ENCODE peak calls at places on chromosomes 1 and 21, in nine cellular contexts. One of them, this sample, is unnamed.

GRCh38 chr1:143691971-143692529 is 279.7 kb downstream of the FAM72C start:
- DNase-seq in fibroblast of lung: no peak
- DNase-seq in transverse colon: no peak
- DNase-seq in HCT116: no peak
- DNase-seq in heart right ventricle: no peak
- DNase-seq in right cardiac atrium: no peak
- DNase-seq in endothelial cell of umbilical vein: no peak
- DNase-seq in CD8-positive, alpha-beta memory T cell: no peak
- DNase-seq in GM06990: no peak
- DNase-seq in this sample: no peak

GRCh38 chr1:183328371-183328770 is 89.8 kb downstream of the NMNAT2 start:
- DNase-seq in fibroblast of lung: no peak
- DNase-seq in transverse colon: no peak
- DNase-seq in HCT116: no peak
- DNase-seq in heart right ventricle: no peak
- DNase-seq in right cardiac atrium: no peak
- DNase-seq in endothelial cell of umbilical vein: no peak
- DNase-seq in CD8-positive, alpha-beta memory T cell: no peak
- DNase-seq in GM06990: no peak
- DNase-seq in this sample: no peak

GRCh38 chr1:67332653-67333529 is 25.2 kb downstream of the IL12RB2 start:
- DNase-seq in fibroblast of lung: no peak
- DNase-seq in transverse colon: no peak
- DNase-seq in HCT116: no peak
- DNase-seq in heart right ventricle: no peak
- DNase-seq in right cardiac atrium: no peak
- DNase-seq in endothelial cell of umbilical vein: no peak
- DNase-seq in CD8-positive, alpha-beta memory T cell: peak; percentile 57
- DNase-seq in GM06990: peak; percentile 74
- DNase-seq in this sample: no peak

GRCh38 chr1:110594466-110595076 is 11.6 kb downstream of the KCNA2 start:
- DNase-seq in fibroblast of lung: no peak
- DNase-seq in transverse colon: no peak
- DNase-seq in HCT116: no peak
- DNase-seq in heart right ventricle: no peak
- DNase-seq in right cardiac atrium: no peak
- DNase-seq in endothelial cell of umbilical vein: no peak
- DNase-seq in CD8-positive, alpha-beta memory T cell: no peak
- DNase-seq in GM06990: no peak
- DNase-seq in this sample: no peak

GRCh38 chr1:91791103-91791502 is 94.8 kb downstream of the TGFBR3 start:
- DNase-seq in fibroblast of lung: no peak
- DNase-seq in transverse colon: no peak
- DNase-seq in HCT116: no peak
- DNase-seq in heart right ventricle: no peak
- DNase-seq in right cardiac atrium: no peak
- DNase-seq in endothelial cell of umbilical vein: no peak
- DNase-seq in CD8-positive, alpha-beta memory T cell: no peak
- DNase-seq in GM06990: no peak
- DNase-seq in this sample: no peak

GRCh38 chr1:38529337-38529860 is 330.2 kb downstream of the RRAGC start:
- DNase-seq in fibroblast of lung: no peak
- DNase-seq in transverse colon: no peak
- DNase-seq in HCT116: no peak
- DNase-seq in heart right ventricle: no peak
- DNase-seq in right cardiac atrium: no peak
- DNase-seq in endothelial cell of umbilical vein: no peak
- DNase-seq in CD8-positive, alpha-beta memory T cell: no peak
- DNase-seq in GM06990: no peak
- DNase-seq in this sample: no peak

GRCh38 chr1:160544647-160545046 is 21.6 kb upstream of the SLAMF6 start:
- DNase-seq in fibroblast of lung: no peak
- DNase-seq in transverse colon: no peak
- DNase-seq in HCT116: no peak
- DNase-seq in heart right ventricle: no peak
- DNase-seq in right cardiac atrium: no peak
- DNase-seq in endothelial cell of umbilical vein: no peak
- DNase-seq in CD8-positive, alpha-beta memory T cell: peak; percentile 46
- DNase-seq in GM06990: no peak
- DNase-seq in this sample: no peak

GRCh38 chr1:178818416-178818815 is 52.5 kb downstream of the ANGPTL1 start:
- DNase-seq in fibroblast of lung: peak; percentile 23
- DNase-seq in transverse colon: no peak
- DNase-seq in HCT116: no peak
- DNase-seq in heart right ventricle: no peak
- DNase-seq in right cardiac atrium: no peak
- DNase-seq in endothelial cell of umbilical vein: no peak
- DNase-seq in CD8-positive, alpha-beta memory T cell: no peak
- DNase-seq in GM06990: no peak
- DNase-seq in this sample: no peak

GRCh38 chr1:226666164-226666506 is 72.9 kb downstream of the ITPKB start:
- DNase-seq in fibroblast of lung: no peak
- DNase-seq in transverse colon: no peak
- DNase-seq in HCT116: no peak
- DNase-seq in heart right ventricle: no peak
- DNase-seq in right cardiac atrium: no peak
- DNase-seq in endothelial cell of umbilical vein: no peak
- DNase-seq in CD8-positive, alpha-beta memory T cell: no peak
- DNase-seq in GM06990: no peak
- DNase-seq in this sample: no peak

GRCh38 chr1:51567653-51568052 is 48.6 kb upstream of the EPS15 start:
- DNase-seq in fibroblast of lung: peak; percentile 84
- DNase-seq in transverse colon: no peak
- DNase-seq in HCT116: no peak
- DNase-seq in heart right ventricle: no peak
- DNase-seq in right cardiac atrium: peak; percentile 19
- DNase-seq in endothelial cell of umbilical vein: peak; percentile 28
- DNase-seq in CD8-positive, alpha-beta memory T cell: no peak
- DNase-seq in GM06990: no peak
- DNase-seq in this sample: no peak

GRCh38 chr1:204711947-204712701 is 26.6 kb upstream of the LRRN2 start:
- DNase-seq in fibroblast of lung: no peak
- DNase-seq in transverse colon: peak; percentile 56
- DNase-seq in HCT116: no peak
- DNase-seq in heart right ventricle: peak; percentile 33
- DNase-seq in right cardiac atrium: peak; percentile 60
- DNase-seq in endothelial cell of umbilical vein: no peak
- DNase-seq in CD8-positive, alpha-beta memory T cell: no peak
- DNase-seq in GM06990: no peak
- DNase-seq in this sample: no peak

GRCh38 chr1:25081496-25081895 is 150.8 kb downstream of the SYF2 start:
- DNase-seq in fibroblast of lung: no peak
- DNase-seq in transverse colon: no peak
- DNase-seq in HCT116: no peak
- DNase-seq in heart right ventricle: no peak
- DNase-seq in right cardiac atrium: no peak
- DNase-seq in endothelial cell of umbilical vein: no peak
- DNase-seq in CD8-positive, alpha-beta memory T cell: no peak
- DNase-seq in GM06990: no peak
- DNase-seq in this sample: no peak

GRCh38 chr1:85612704-85613361 is 32.3 kb downstream of the CCN1 start:
- DNase-seq in fibroblast of lung: peak; percentile 85
- DNase-seq in transverse colon: no peak
- DNase-seq in HCT116: no peak
- DNase-seq in heart right ventricle: peak; percentile 13
- DNase-seq in right cardiac atrium: no peak
- DNase-seq in endothelial cell of umbilical vein: peak; percentile 24
- DNase-seq in CD8-positive, alpha-beta memory T cell: no peak
- DNase-seq in GM06990: no peak
- DNase-seq in this sample: no peak

GRCh38 chr1:82034812-82035211 is 234.1 kb downstream of the ADGRL2 start:
- DNase-seq in fibroblast of lung: no peak
- DNase-seq in transverse colon: no peak
- DNase-seq in HCT116: no peak
- DNase-seq in heart right ventricle: no peak
- DNase-seq in right cardiac atrium: no peak
- DNase-seq in endothelial cell of umbilical vein: no peak
- DNase-seq in CD8-positive, alpha-beta memory T cell: no peak
- DNase-seq in GM06990: no peak
- DNase-seq in this sample: no peak

GRCh38 chr1:56576880-56577858 is 2.2 kb downstream of the PLPP3 start:
- DNase-seq in fibroblast of lung: peak; percentile 59
- DNase-seq in transverse colon: no peak
- DNase-seq in HCT116: peak; percentile 21
- DNase-seq in heart right ventricle: peak; percentile 25
- DNase-seq in right cardiac atrium: no peak
- DNase-seq in endothelial cell of umbilical vein: peak; percentile 74
- DNase-seq in CD8-positive, alpha-beta memory T cell: no peak
- DNase-seq in GM06990: no peak
- DNase-seq in this sample: no peak

GRCh38 chr1:44688760-44689446 is 14.4 kb downstream of the ARMH1 start:
- DNase-seq in fibroblast of lung: no peak
- DNase-seq in transverse colon: peak; percentile 16
- DNase-seq in HCT116: no peak
- DNase-seq in heart right ventricle: no peak
- DNase-seq in right cardiac atrium: no peak
- DNase-seq in endothelial cell of umbilical vein: no peak
- DNase-seq in CD8-positive, alpha-beta memory T cell: no peak
- DNase-seq in GM06990: no peak
- DNase-seq in this sample: no peak

GRCh38 chr21:42853621-42854020 is 25.7 kb downstream of the WDR4 start:
- DNase-seq in fibroblast of lung: no peak
- DNase-seq in transverse colon: no peak
- DNase-seq in HCT116: no peak
- DNase-seq in heart right ventricle: no peak
- DNase-seq in right cardiac atrium: no peak
- DNase-seq in endothelial cell of umbilical vein: no peak
- DNase-seq in CD8-positive, alpha-beta memory T cell: no peak
- DNase-seq in GM06990: no peak
- DNase-seq in this sample: no peak

GRCh38 chr1:27391511-27392095 is 819 bp upstream of the GPR3 start:
- DNase-seq in fibroblast of lung: peak; percentile 45
- DNase-seq in transverse colon: peak; percentile 49
- DNase-seq in HCT116: peak; percentile 53
- DNase-seq in heart right ventricle: peak; percentile 70
- DNase-seq in right cardiac atrium: peak; percentile 72
- DNase-seq in endothelial cell of umbilical vein: peak; percentile 47
- DNase-seq in CD8-positive, alpha-beta memory T cell: no peak
- DNase-seq in GM06990: no peak
- DNase-seq in this sample: peak; percentile 27

GRCh38 chr1:181714428-181714827 is 231.1 kb downstream of the CACNA1E start:
- DNase-seq in fibroblast of lung: no peak
- DNase-seq in transverse colon: no peak
- DNase-seq in HCT116: no peak
- DNase-seq in heart right ventricle: no peak
- DNase-seq in right cardiac atrium: no peak
- DNase-seq in endothelial cell of umbilical vein: no peak
- DNase-seq in CD8-positive, alpha-beta memory T cell: no peak
- DNase-seq in GM06990: no peak
- DNase-seq in this sample: no peak

DNA sequence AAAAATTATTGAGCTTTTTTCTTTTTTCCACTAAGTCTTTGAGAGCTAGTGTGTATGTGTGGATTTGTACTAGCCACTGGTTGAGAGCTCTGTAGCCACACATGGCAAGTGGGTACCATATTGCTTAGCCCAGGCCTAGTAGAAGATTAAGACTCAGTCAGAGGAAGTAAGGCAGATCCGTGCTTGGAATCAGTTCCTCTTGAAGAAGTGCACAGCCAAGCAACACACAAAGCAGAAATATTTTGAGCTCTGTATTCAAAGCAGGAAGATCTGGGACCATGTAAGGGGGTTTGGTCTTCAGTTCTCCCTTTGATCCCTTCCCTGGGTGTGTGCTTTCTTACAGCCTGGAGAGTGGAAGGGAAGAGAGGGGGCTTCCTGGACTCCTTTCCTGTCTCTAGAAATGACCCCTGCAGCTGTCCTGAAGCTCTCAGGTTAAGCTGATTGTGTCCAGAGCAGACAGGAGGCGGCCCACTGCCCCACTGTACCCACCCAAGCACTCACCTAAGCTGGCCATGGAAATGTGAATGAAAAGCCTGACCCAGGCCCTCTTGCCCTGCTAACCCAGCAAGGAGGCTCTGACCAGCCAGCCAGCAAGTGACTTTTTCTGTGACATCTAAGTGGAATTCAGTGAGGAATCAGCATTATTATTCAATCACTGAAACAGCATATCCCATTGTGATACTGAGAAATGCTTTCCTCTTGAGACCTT is 3.6 kb downstream of the ETS2 start:
- DNase-seq in fibroblast of lung: no peak
- DNase-seq in transverse colon: peak; percentile 38
- DNase-seq in HCT116: no peak
- DNase-seq in heart right ventricle: peak; percentile 21
- DNase-seq in right cardiac atrium: no peak
- DNase-seq in endothelial cell of umbilical vein: no peak
- DNase-seq in CD8-positive, alpha-beta memory T cell: no peak
- DNase-seq in GM06990: no peak
- DNase-seq in this sample: no peak
- H3K4me3 ChIP-seq in fibroblast of lung: peak overlapping the region; percentile 79
- H3K4me3 ChIP-seq in transverse colon: no peak overlapping the region
- H3K4me3 ChIP-seq in HCT116: no peak overlapping the region
- H3K4me3 ChIP-seq in heart right ventricle: peak overlapping the region; percentile 90
- H3K4me3 ChIP-seq in right cardiac atrium: peak overlapping the region; percentile 89
- H3K4me3 ChIP-seq in endothelial cell of umbilical vein: no peak overlapping the region
- H3K4me3 ChIP-seq in CD8-positive, alpha-beta memory T cell: no peak overlapping the region
- H3K4me3 ChIP-seq in GM06990: no peak overlapping the region
- H3K4me3 ChIP-seq in this sample: no peak overlapping the region

GRCh38 chr1:40802078-40803075 is 18.8 kb downstream of the KCNQ4 start:
- DNase-seq in fibroblast of lung: peak; percentile 67
- DNase-seq in transverse colon: peak; percentile 90
- DNase-seq in HCT116: peak; percentile 35
- DNase-seq in heart right ventricle: peak; percentile 88
- DNase-seq in right cardiac atrium: peak; percentile 90
- DNase-seq in endothelial cell of umbilical vein: peak; percentile 74
- DNase-seq in CD8-positive, alpha-beta memory T cell: peak; percentile 83
- DNase-seq in GM06990: peak; percentile 87
- DNase-seq in this sample: peak; percentile 83
- H3K4me3 ChIP-seq in fibroblast of lung: peak overlapping the region; percentile 40
- H3K4me3 ChIP-seq in transverse colon: no peak overlapping the region
- H3K4me3 ChIP-seq in HCT116: peak overlapping the region; percentile 12
- H3K4me3 ChIP-seq in heart right ventricle: peak overlapping the region; percentile 58
- H3K4me3 ChIP-seq in right cardiac atrium: peak overlapping the region; percentile 22
- H3K4me3 ChIP-seq in endothelial cell of umbilical vein: no peak overlapping the region
- H3K4me3 ChIP-seq in CD8-positive, alpha-beta memory T cell: peak overlapping the region; percentile 70
- H3K4me3 ChIP-seq in GM06990: peak overlapping the region; percentile 48
- H3K4me3 ChIP-seq in this sample: peak overlapping the region; percentile 37

GRCh38 chr1:236904874-236905741 is 99.1 kb downstream of the MT1HL1 start:
- DNase-seq in fibroblast of lung: peak; percentile 91
- DNase-seq in transverse colon: no peak
- DNase-seq in HCT116: peak; percentile 70
- DNase-seq in heart right ventricle: no peak
- DNase-seq in right cardiac atrium: no peak
- DNase-seq in endothelial cell of umbilical vein: peak; percentile 7
- DNase-seq in CD8-positive, alpha-beta memory T cell: no peak
- DNase-seq in GM06990: no peak
- DNase-seq in this sample: no peak
- H3K4me3 ChIP-seq in fibroblast of lung: no peak overlapping the region
- H3K4me3 ChIP-seq in transverse colon: no peak overlapping the region
- H3K4me3 ChIP-seq in HCT116: no peak overlapping the region
- H3K4me3 ChIP-seq in heart right ventricle: no peak overlapping the region
- H3K4me3 ChIP-seq in right cardiac atrium: no peak overlapping the region
- H3K4me3 ChIP-seq in endothelial cell of umbilical vein: no peak overlapping the region
- H3K4me3 ChIP-seq in CD8-positive, alpha-beta memory T cell: no peak overlapping the region
- H3K4me3 ChIP-seq in GM06990: no peak overlapping the region
- H3K4me3 ChIP-seq in this sample: no peak overlapping the region

DNA sequence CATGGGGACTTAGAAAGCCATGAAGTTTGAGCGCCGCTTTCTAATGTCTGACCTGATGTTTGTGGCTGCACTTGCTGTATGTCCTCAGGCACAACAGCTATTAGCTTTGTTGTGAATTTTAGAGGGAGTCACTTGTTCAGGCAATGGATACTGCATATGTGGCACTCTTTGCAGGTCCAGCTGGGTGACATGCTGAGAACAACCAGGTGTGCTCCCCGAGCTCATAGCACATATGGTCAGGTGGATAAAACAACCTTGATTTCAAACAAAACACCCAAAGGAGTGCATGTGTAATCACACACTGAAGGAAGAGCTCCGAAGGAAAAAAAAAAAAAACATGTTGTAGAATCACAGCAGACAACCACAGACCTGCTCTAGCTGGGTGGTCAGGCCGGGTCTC is 178.6 kb downstream of the BACH1 start:
- DNase-seq in fibroblast of lung: no peak
- DNase-seq in transverse colon: no peak
- DNase-seq in HCT116: no peak
- DNase-seq in heart right ventricle: no peak
- DNase-seq in right cardiac atrium: no peak
- DNase-seq in endothelial cell of umbilical vein: no peak
- DNase-seq in CD8-positive, alpha-beta memory T cell: no peak
- DNase-seq in GM06990: no peak
- DNase-seq in this sample: no peak
- H3K4me3 ChIP-seq in fibroblast of lung: no peak overlapping the region
- H3K4me3 ChIP-seq in transverse colon: no peak overlapping the region
- H3K4me3 ChIP-seq in HCT116: no peak overlapping the region
- H3K4me3 ChIP-seq in heart right ventricle: no peak overlapping the region
- H3K4me3 ChIP-seq in right cardiac atrium: no peak overlapping the region
- H3K4me3 ChIP-seq in endothelial cell of umbilical vein: no peak overlapping the region
- H3K4me3 ChIP-seq in CD8-positive, alpha-beta memory T cell: no peak overlapping the region
- H3K4me3 ChIP-seq in GM06990: no peak overlapping the region
- H3K4me3 ChIP-seq in this sample: no peak overlapping the region